ENCODE peak calls at places on chromosome 17, in ten cellular contexts. U is GM23338; F is prostate gland; E is PC-3; V is right atrium auricular region; C is cardiac muscle cell; T is CD8-positive, alpha-beta T cell; L is HCT116; X is thoracic aorta; K is upper lobe of right lung. D is an unnamed sample.

GRCh38 chr17:82977586-82977985 is 101.8 kb upstream of the METRNL start:
- DNase-seq in U (no peak), F (no peak), E (no peak), V (no peak), C (no peak), T (no peak), L (no peak), X (no peak), K (peak; percentile 60), D (no peak)

GRCh38 chr17:78435330-78436005 is 57.0 kb downstream of the PGS1 start:
- DNase-seq in U (no peak), F (no peak), E (no peak), V (no peak), C (no peak), T (no peak), L (no peak), X (no peak), K (no peak), D (no peak)

GRCh38 chr17:36844013-36844412 is 93.3 kb upstream of the LHX1 start:
- DNase-seq in U (no peak), F (no peak), E (no peak), V (no peak), C (no peak), T (no peak), L (no peak), X (no peak), K (no peak), D (no peak)

GRCh38 chr17:81309140-81309858 is 14.2 kb upstream of the SLC38A10 start:
- DNase-seq in U (peak; percentile 83), F (peak; percentile 53), E (peak; percentile 85), V (peak; percentile 97), C (peak; percentile 79), T (no peak), L (peak; percentile 85), X (peak; percentile 46), K (peak; percentile 98), D (no peak)

GRCh38 chr17:74199306-74200092 is 4.0 kb upstream of the RPL38 start:
- DNase-seq in U (peak; percentile 79), F (no peak), E (peak; percentile 83), V (peak; percentile 67), C (peak; percentile 72), T (peak; percentile 60), L (no peak), X (no peak), K (peak; percentile 83), D (peak; percentile 77)

GRCh38 chr17:66971249-66971648 is 6.7 kb downstream of the CACNG4 start:
- DNase-seq in U (no peak), F (no peak), E (no peak), V (no peak), C (no peak), T (no peak), L (no peak), X (no peak), K (no peak), D (no peak)

GRCh38 chr17:75642221-75643032 is 9.2 kb downstream of the SMIM5 start:
- DNase-seq in U (no peak), F (peak; percentile 57), E (peak; percentile 60), V (no peak), C (no peak), T (no peak), L (no peak), X (no peak), K (no peak), D (no peak)

GRCh38 chr17:40793800-40794199 is 6.0 kb downstream of the KRT28 start:
- DNase-seq in U (no peak), F (no peak), E (no peak), V (no peak), C (no peak), T (no peak), L (no peak), X (no peak), K (peak; percentile 74), D (no peak)

GRCh38 chr17:54754560-54754959 is 146.1 kb upstream of the TOM1L1 start:
- DNase-seq in U (peak; percentile 55), F (no peak), E (no peak), V (no peak), C (no peak), T (no peak), L (peak; percentile 6), X (no peak), K (no peak), D (peak; percentile 57)

GRCh38 chr17:80584171-80584905 is 39.7 kb downstream of the RPTOR start:
- DNase-seq in U (no peak), F (no peak), E (no peak), V (no peak), C (no peak), T (no peak), L (no peak), X (no peak), K (no peak), D (no peak)

GRCh38 chr17:5234645-5235576 is at the start of gene SCIMP:
- DNase-seq in U (no peak), F (no peak), E (no peak), V (peak; percentile 61), C (no peak), T (no peak), L (no peak), X (no peak), K (peak; percentile 79), D (no peak)

GRCh38 chr17:4507361-4508111 is 8.9 kb downstream of the SPNS2 start:
- DNase-seq in U (no peak), F (no peak), E (no peak), V (no peak), C (no peak), T (no peak), L (no peak), X (no peak), K (no peak), D (no peak)

DNA sequence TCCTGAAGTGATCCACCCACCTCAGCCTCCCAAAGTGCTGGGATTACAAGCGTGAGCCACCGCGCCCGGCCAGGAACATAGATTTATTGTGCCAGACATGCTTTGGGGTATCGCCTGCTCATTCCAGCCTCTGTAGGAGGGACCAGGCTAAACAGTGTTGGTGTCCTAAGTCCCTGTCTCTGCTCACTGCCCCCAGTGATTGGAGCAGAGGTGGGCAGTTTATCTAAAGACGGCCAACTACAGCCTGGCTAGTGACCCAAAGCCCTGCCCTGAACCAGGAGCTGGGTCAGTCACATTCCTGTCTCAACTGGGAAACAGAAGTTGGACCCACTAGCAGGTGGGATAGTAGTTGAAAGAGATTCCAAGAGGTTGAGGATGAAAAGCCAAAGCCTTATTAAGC is 36.3 kb upstream of the ETV4 start:
- DNase-seq in U (no peak), F (no peak), E (no peak), V (no peak), C (no peak), T (no peak), L (no peak), X (no peak), K (no peak), D (no peak)
- TF ChIP-seq CTCF in U (no peak), F (no peak), E (no peak), V (no peak), C (no peak), T (no peak), L (no peak), X (no peak), K (no peak), D (no peak)

DNA sequence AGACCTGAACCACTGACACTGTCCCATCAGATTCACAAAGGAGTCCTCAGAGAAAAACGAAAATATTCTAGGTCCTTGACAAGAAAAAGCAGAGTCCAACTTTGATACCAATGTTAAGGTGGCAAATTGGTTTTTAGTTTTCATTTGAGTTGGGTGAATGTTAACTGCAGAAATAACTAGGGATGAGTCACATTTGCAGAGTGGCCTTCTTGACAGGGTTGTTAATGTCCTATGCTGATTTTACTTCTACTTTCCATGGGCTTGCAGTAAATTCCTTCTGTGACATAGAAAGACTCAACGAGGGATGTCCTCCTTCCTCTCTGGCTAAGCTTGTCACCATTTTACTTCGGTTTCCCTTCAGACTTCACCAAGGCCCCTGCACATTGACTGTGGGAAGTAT is 47.2 kb upstream of the ICAM2 start:
- DNase-seq in U (no peak), F (no peak), E (no peak), V (no peak), C (no peak), T (no peak), L (no peak), X (no peak), K (no peak), D (no peak)
- H3K27ac ChIP-seq in U (no peak overlapping the region), F (no peak overlapping the region), E (no peak overlapping the region), V (no peak overlapping the region), C (no peak overlapping the region), T (no peak overlapping the region), L (no peak overlapping the region), X (no peak overlapping the region), K (no peak overlapping the region), D (no peak overlapping the region)

GRCh38 chr17:48551601-48552452 is 6.9 kb upstream of the HOXB2 start:
- DNase-seq in U (peak; percentile 51), F (no peak), E (no peak), V (no peak), C (no peak), T (no peak), L (no peak), X (no peak), K (peak; percentile 61), D (no peak)

GRCh38 chr17:48549909-48550308 is 5.0 kb upstream of the HOXB2 start:
- DNase-seq in U (no peak), F (no peak), E (no peak), V (no peak), C (no peak), T (no peak), L (no peak), X (no peak), K (no peak), D (no peak)

GRCh38 chr17:48548687-48549621 is 4.0 kb upstream of the HOXB2 start:
- DNase-seq in U (no peak), F (no peak), E (no peak), V (no peak), C (no peak), T (no peak), L (no peak), X (no peak), K (no peak), D (no peak)

GRCh38 chr17:48551206-48551597 is 6.3 kb upstream of the HOXB2 start:
- DNase-seq in U (no peak), F (no peak), E (no peak), V (no peak), C (no peak), T (no peak), L (no peak), X (no peak), K (peak; percentile 25), D (no peak)

GRCh38 chr17:48550313-48551205 is 5.7 kb upstream of the HOXB2 start:
- DNase-seq in U (peak; percentile 64), F (no peak), E (no peak), V (no peak), C (no peak), T (no peak), L (no peak), X (no peak), K (no peak), D (no peak)
- TF ChIP-seq CTCF in U (peak; percentile 54), F (no peak), E (no peak), V (no peak), C (peak; percentile 24), T (no peak), L (no peak), X (no peak), K (no peak), D (no peak)

DNA sequence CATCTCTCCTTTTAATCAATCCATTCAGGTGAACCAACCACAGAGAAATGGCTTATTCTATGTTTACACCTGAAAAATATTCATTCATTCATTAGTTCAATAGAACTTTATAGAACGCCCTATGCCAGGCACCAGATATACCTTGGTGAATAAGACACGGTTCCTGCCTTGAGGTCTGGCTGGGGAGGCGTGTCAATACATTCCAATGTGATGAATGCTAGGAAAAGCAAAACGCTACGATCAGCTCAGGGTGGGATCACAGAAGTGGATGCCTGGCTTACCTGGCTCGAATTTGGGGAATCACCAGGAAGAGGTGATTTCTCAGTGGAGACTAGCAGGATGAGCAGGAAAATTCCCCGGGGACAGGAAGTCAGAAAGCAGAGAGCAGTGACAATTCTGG is 17.5 kb upstream of the WFIKKN2 start:
- DNase-seq in U (peak; percentile 40), F (no peak), E (peak; percentile 86), V (no peak), C (no peak), T (no peak), L (peak; percentile 42), X (no peak), K (no peak), D (no peak)
- H3K27ac ChIP-seq in U (no peak overlapping the region), F (no peak overlapping the region), E (no peak overlapping the region), V (no peak overlapping the region), C (no peak overlapping the region), T (no peak overlapping the region), L (peak overlapping the region; percentile 20), X (no peak overlapping the region), K (no peak overlapping the region), D (no peak overlapping the region)

D was measured in A673.